ENCODE peak calls at places on chromosomes 7 and 10, in four cellular contexts. One of them, this sample, is unnamed.

GRCh38 chr7:70417061-70417655 is 714.8 kb upstream of the GALNT17 start:
- DNase-seq in H1: peak
- DNase-seq in neural progenitor cell: peak
- DNase-seq in HCT116: no peak
- DNase-seq in this sample: no peak

GRCh38 chr7:30936650-30937245 is 25.1 kb downstream of the AQP1 start:
- DNase-seq in H1: no peak
- DNase-seq in neural progenitor cell: no peak
- DNase-seq in HCT116: no peak
- DNase-seq in this sample: no peak

GRCh38 chr7:157569967-157570366 is 233.2 kb downstream of the DNAJB6 start:
- DNase-seq in H1: no peak
- DNase-seq in neural progenitor cell: no peak
- DNase-seq in HCT116: no peak
- DNase-seq in this sample: no peak

GRCh38 chr10:74058071-74058470 is 60.2 kb downstream of the VCL start:
- DNase-seq in H1: no peak
- DNase-seq in neural progenitor cell: no peak
- DNase-seq in HCT116: no peak
- DNase-seq in this sample: peak

GRCh38 chr10:18216482-18216881 is 76.3 kb downstream of the CACNB2 start:
- DNase-seq in H1: no peak
- DNase-seq in neural progenitor cell: peak
- DNase-seq in HCT116: no peak
- DNase-seq in this sample: no peak

GRCh38 chr10:60353519-60354258 is 36.0 kb downstream of the ANK3 start:
- DNase-seq in H1: no peak
- DNase-seq in neural progenitor cell: peak
- DNase-seq in HCT116: no peak
- DNase-seq in this sample: no peak

GRCh38 chr7:21912931-21913780 is 32.5 kb downstream of the CDCA7L start:
- DNase-seq in H1: no peak
- DNase-seq in neural progenitor cell: no peak
- DNase-seq in HCT116: no peak
- DNase-seq in this sample: no peak

GRCh38 chr7:80124870-80125269 is 9.8 kb upstream of the GNAI1 start:
- DNase-seq in H1: no peak
- DNase-seq in neural progenitor cell: no peak
- DNase-seq in HCT116: no peak
- DNase-seq in this sample: no peak

GRCh38 chr7:130721486-130722277 is 12.3 kb downstream of the KLF14 start:
- DNase-seq in H1: peak
- DNase-seq in neural progenitor cell: peak
- DNase-seq in HCT116: peak
- DNase-seq in this sample: peak

GRCh38 chr7:117041822-117042221 is 88.5 kb downstream of the ST7 start:
- DNase-seq in H1: no peak
- DNase-seq in neural progenitor cell: no peak
- DNase-seq in HCT116: no peak
- DNase-seq in this sample: no peak

GRCh38 chr7:48242846-48243245 is 71.6 kb downstream of the ABCA13 start:
- DNase-seq in H1: no peak
- DNase-seq in neural progenitor cell: no peak
- DNase-seq in HCT116: no peak
- DNase-seq in this sample: no peak

GRCh38 chr10:93600446-93600860 is 582 bp downstream of the RBP4 start:
- DNase-seq in H1: peak
- DNase-seq in neural progenitor cell: no peak
- DNase-seq in HCT116: no peak
- DNase-seq in this sample: no peak

GRCh38 chr7:28766359-28766758 is 191.8 kb downstream of the TRIL start:
- DNase-seq in H1: no peak
- DNase-seq in neural progenitor cell: no peak
- DNase-seq in HCT116: no peak
- DNase-seq in this sample: no peak

GRCh38 chr10:30940279-30940678 is 91.4 kb downstream of the ZNF438 start:
- DNase-seq in H1: no peak
- DNase-seq in neural progenitor cell: no peak
- DNase-seq in HCT116: no peak
- DNase-seq in this sample: no peak

GRCh38 chr7:14836006-14836405 is 66.5 kb downstream of the DGKB start:
- DNase-seq in H1: no peak
- DNase-seq in neural progenitor cell: no peak
- DNase-seq in HCT116: no peak
- DNase-seq in this sample: no peak

GRCh38 chr7:139619367-139619657 is 95.8 kb downstream of the CLEC2L start:
- DNase-seq in H1: no peak
- DNase-seq in neural progenitor cell: no peak
- DNase-seq in HCT116: no peak
- DNase-seq in this sample: no peak

GRCh38 chr10:50510517-50511473 is 113.0 kb downstream of the SGMS1 start:
- DNase-seq in H1: no peak
- DNase-seq in neural progenitor cell: no peak
- DNase-seq in HCT116: no peak
- DNase-seq in this sample: no peak

GRCh38 chr7:93226310-93226709 is at the start of gene HEPACAM2:
- DNase-seq in H1: no peak
- DNase-seq in neural progenitor cell: no peak
- DNase-seq in HCT116: no peak
- DNase-seq in this sample: no peak

GRCh38 chr10:5478694-5479305 is 20.6 kb downstream of the CALML5 start:
- DNase-seq in H1: no peak
- DNase-seq in neural progenitor cell: no peak
- DNase-seq in HCT116: no peak
- DNase-seq in this sample: no peak

GRCh38 chr7:44757311-44757710 is 8.7 kb downstream of the ZMIZ2 start:
- DNase-seq in H1: no peak
- DNase-seq in neural progenitor cell: no peak
- DNase-seq in HCT116: no peak
- DNase-seq in this sample: no peak

GRCh38 chr7:45658716-45659495 is 84.7 kb downstream of the ADCY1 start:
- DNase-seq in H1: peak
- DNase-seq in neural progenitor cell: no peak
- DNase-seq in HCT116: no peak
- DNase-seq in this sample: no peak

GRCh38 chr10:4214912-4215311 is 429.9 kb upstream of the KLF6 start:
- DNase-seq in H1: no peak
- DNase-seq in neural progenitor cell: no peak
- DNase-seq in HCT116: no peak
- DNase-seq in this sample: no peak

GRCh38 chr10:49601857-49602256 is 8.3 kb upstream of the SLC18A3 start:
- DNase-seq in H1: no peak
- DNase-seq in neural progenitor cell: no peak
- DNase-seq in HCT116: no peak
- DNase-seq in this sample: no peak

GRCh38 chr10:103145860-103146466 is 47.1 kb downstream of the NT5C2 start:
- DNase-seq in H1: no peak
- DNase-seq in neural progenitor cell: no peak
- DNase-seq in HCT116: peak
- DNase-seq in this sample: no peak

GRCh38 chr7:102454423-102454822 is 10.2 kb downstream of the ALKBH4 start:
- DNase-seq in H1: no peak
- DNase-seq in neural progenitor cell: no peak
- DNase-seq in HCT116: no peak
- DNase-seq in this sample: peak

GRCh38 chr7:27176343-27176731 is 2.2 kb upstream of the HOXA10 start:
- DNase-seq in H1: no peak
- DNase-seq in neural progenitor cell: no peak
- DNase-seq in HCT116: no peak
- DNase-seq in this sample: no peak

GRCh38 chr7:28126047-28127041 is 54.3 kb downstream of the JAZF1 start:
- DNase-seq in H1: no peak
- DNase-seq in neural progenitor cell: no peak
- DNase-seq in HCT116: no peak
- DNase-seq in this sample: no peak

GRCh38 chr10:18690541-18690940 is 31.3 kb downstream of the ARL5B start:
- DNase-seq in H1: no peak
- DNase-seq in neural progenitor cell: no peak
- DNase-seq in HCT116: no peak
- DNase-seq in this sample: no peak

GRCh38 chr10:12690525-12691139 is 310.9 kb downstream of the CCDC3 start:
- DNase-seq in H1: no peak
- DNase-seq in neural progenitor cell: no peak
- DNase-seq in HCT116: no peak
- DNase-seq in this sample: no peak

GRCh38 chr10:86673216-86673826 is 5.0 kb downstream of the LDB3 start:
- DNase-seq in H1: no peak
- DNase-seq in neural progenitor cell: no peak
- DNase-seq in HCT116: no peak
- DNase-seq in this sample: no peak

GRCh38 chr10:3339121-3339520 is 166.5 kb upstream of the PITRM1 start:
- DNase-seq in H1: no peak
- DNase-seq in neural progenitor cell: no peak
- DNase-seq in HCT116: no peak
- DNase-seq in this sample: no peak

GRCh38 chr7:127290801-127291361 is 38.1 kb upstream of the GRM8 start:
- DNase-seq in H1: no peak
- DNase-seq in neural progenitor cell: no peak
- DNase-seq in HCT116: no peak
- DNase-seq in this sample: no peak

GRCh38 chr10:46217749-46218453 is 68.9 kb upstream of the ANTXRL start:
- DNase-seq in H1: no peak
- DNase-seq in neural progenitor cell: no peak
- DNase-seq in HCT116: no peak
- DNase-seq in this sample: no peak

GRCh38 chr10:31404640-31405039 is 85.6 kb downstream of the ZEB1 start:
- DNase-seq in H1: no peak
- DNase-seq in neural progenitor cell: no peak
- DNase-seq in HCT116: no peak
- DNase-seq in this sample: no peak

GRCh38 chr7:12322903-12323300 is 80.8 kb downstream of the VWDE start:
- DNase-seq in H1: no peak
- DNase-seq in neural progenitor cell: no peak
- DNase-seq in HCT116: no peak
- DNase-seq in this sample: no peak

GRCh38 chr7:97639036-97639435 is 92.8 kb upstream of the TAC1 start:
- DNase-seq in H1: no peak
- DNase-seq in neural progenitor cell: no peak
- DNase-seq in HCT116: no peak
- DNase-seq in this sample: no peak

GRCh38 chr10:75107756-75108683 is 3.4 kb upstream of the SAMD8 start:
- DNase-seq in H1: peak
- DNase-seq in neural progenitor cell: no peak
- DNase-seq in HCT116: peak
- DNase-seq in this sample: no peak
- H2AFZ ChIP-seq in H1: no peak
- H2AFZ ChIP-seq in neural progenitor cell: no peak
- H2AFZ ChIP-seq in HCT116: peak
- H2AFZ ChIP-seq in this sample: no peak

GRCh38 chr10:43208147-43209063 is 58.5 kb downstream of the RASGEF1A start:
- DNase-seq in H1: peak
- DNase-seq in neural progenitor cell: no peak
- DNase-seq in HCT116: no peak
- DNase-seq in this sample: no peak

GRCh38 chr10:43211030-43211429 is 55.8 kb downstream of the RASGEF1A start:
- DNase-seq in H1: no peak
- DNase-seq in neural progenitor cell: no peak
- DNase-seq in HCT116: no peak
- DNase-seq in this sample: no peak

GRCh38 chr10:43209064-43209455 is 57.8 kb downstream of the RASGEF1A start:
- DNase-seq in H1: no peak
- DNase-seq in neural progenitor cell: no peak
- DNase-seq in HCT116: no peak
- DNase-seq in this sample: no peak

GRCh38 chr10:43210556-43210955 is 56.3 kb downstream of the RASGEF1A start:
- DNase-seq in H1: no peak
- DNase-seq in neural progenitor cell: no peak
- DNase-seq in HCT116: no peak
- DNase-seq in this sample: no peak

DNA sequence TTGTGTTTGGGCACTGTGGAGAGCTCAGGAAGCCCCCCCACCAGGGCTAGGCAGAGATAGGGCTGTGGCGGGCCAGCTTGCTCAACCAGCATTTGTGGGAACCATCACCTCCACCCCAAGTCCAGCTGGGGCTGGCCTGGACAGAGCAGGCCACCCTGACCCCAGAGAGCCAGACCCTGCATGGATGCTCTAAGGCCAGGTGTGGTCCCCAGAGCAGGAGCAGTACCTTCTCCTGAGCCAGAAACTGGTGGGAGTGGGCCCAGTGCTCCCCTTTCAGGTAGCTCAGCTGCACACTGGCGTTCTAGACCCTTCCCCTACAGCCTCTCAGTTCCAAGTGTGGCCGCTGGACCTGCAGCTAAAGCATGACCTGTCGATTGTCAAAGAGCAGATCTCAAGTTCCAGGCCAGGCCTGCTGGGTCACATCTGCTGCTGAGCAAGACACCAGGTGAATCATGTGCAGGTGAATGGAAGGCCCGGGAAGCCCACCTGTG is 57.2 kb downstream of the RASGEF1A start:
- DNase-seq in H1: no peak
- DNase-seq in neural progenitor cell: no peak
- DNase-seq in HCT116: no peak
- DNase-seq in this sample: no peak
- H2AFZ ChIP-seq in H1: no peak
- H2AFZ ChIP-seq in neural progenitor cell: no peak
- H2AFZ ChIP-seq in HCT116: no peak
- H2AFZ ChIP-seq in this sample: no peak

GRCh38 chr10:101214446-101215396 is 14.5 kb downstream of the LBX1 start:
- DNase-seq in H1: peak
- DNase-seq in neural progenitor cell: peak
- DNase-seq in HCT116: peak
- DNase-seq in this sample: peak
- H2AFZ ChIP-seq in H1: no peak
- H2AFZ ChIP-seq in neural progenitor cell: no peak
- H2AFZ ChIP-seq in HCT116: peak
- H2AFZ ChIP-seq in this sample: peak

GRCh38 chr10:35639021-35639521 is 3.0 kb downstream of the FZD8 start:
- DNase-seq in H1: peak
- DNase-seq in neural progenitor cell: peak
- DNase-seq in HCT116: no peak
- DNase-seq in this sample: no peak

GRCh38 chr10:35639651-35640311 is 2.3 kb downstream of the FZD8 start:
- DNase-seq in H1: peak
- DNase-seq in neural progenitor cell: peak
- DNase-seq in HCT116: no peak
- DNase-seq in this sample: no peak

GRCh38 chr10:35641430-35642015 is 573 bp downstream of the FZD8 start:
- DNase-seq in H1: no peak
- DNase-seq in neural progenitor cell: peak
- DNase-seq in HCT116: no peak
- DNase-seq in this sample: peak

GRCh38 chr10:35640951-35641429 is 1.1 kb downstream of the FZD8 start:
- DNase-seq in H1: peak
- DNase-seq in neural progenitor cell: peak
- DNase-seq in HCT116: peak
- DNase-seq in this sample: peak

DNA sequence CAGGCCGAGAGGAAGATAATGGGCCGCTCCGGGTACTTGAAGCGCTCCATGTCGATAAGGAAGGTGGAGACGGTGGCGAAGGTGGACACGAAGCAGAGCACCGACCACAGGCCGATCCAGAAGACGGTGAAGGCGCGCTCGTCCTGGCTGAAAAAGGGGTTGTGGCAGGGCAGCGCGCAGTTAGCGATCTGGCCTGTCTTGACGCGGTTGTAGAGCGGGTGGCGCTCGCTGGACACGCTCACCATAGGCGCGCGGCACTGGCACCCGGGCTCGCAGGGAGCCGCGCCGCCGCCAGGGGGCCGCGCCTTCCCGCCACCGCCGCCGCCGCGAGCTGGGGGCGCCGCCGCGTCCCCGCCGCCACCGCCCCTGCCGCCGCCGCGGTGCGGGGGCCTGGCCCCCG is 1.6 kb downstream of the FZD8 start:
- DNase-seq in H1: peak
- DNase-seq in neural progenitor cell: peak
- DNase-seq in HCT116: no peak
- DNase-seq in this sample: peak
- H2AFZ ChIP-seq in H1: no peak
- H2AFZ ChIP-seq in neural progenitor cell: no peak
- H2AFZ ChIP-seq in HCT116: no peak
- H2AFZ ChIP-seq in this sample: no peak